ENCODE peak calls at places on chromosomes 16 and 17, in nine cellular contexts. W, P, C, M, K, R, S, V and U are unnamed samples.

GRCh38 chr16:72769876-72770275 is 278.1 kb downstream of the ZFHX3 start:
- DNase-seq in W (no peak), P (no peak), C (no peak), M (no peak), K (no peak), R (no peak), S (no peak), V (no peak), U (no peak)

GRCh38 chr17:17729620-17730249 is 48.5 kb downstream of the RAI1 start:
- DNase-seq in W (no peak), P (no peak), C (peak), M (peak), K (no peak), R (peak), S (peak), V (peak), U (no peak)

GRCh38 chr17:50117202-50118040 is 12.5 kb downstream of the SAMD14 start:
- DNase-seq in W (peak), P (no peak), C (peak), M (peak), K (peak), R (peak), S (peak), V (peak), U (peak)

GRCh38 chr16:24146523-24146922 is 109.6 kb upstream of the CACNG3 start:
- DNase-seq in W (no peak), P (no peak), C (no peak), M (no peak), K (no peak), R (no peak), S (no peak), V (no peak), U (no peak)

GRCh38 chr16:106623-107324 is 28.7 kb downstream of the MPG start:
- DNase-seq in W (peak), P (peak), C (peak), M (peak), K (no peak), R (peak), S (peak), V (peak), U (no peak)

GRCh38 chr16:21301168-21301894 is 23.2 kb upstream of the CRYM start:
- DNase-seq in W (peak), P (peak), C (peak), M (peak), K (peak), R (peak), S (peak), V (peak), U (peak)

GRCh38 chr17:17206149-17206912 is at the start of gene PLD6:
- DNase-seq in W (peak), P (peak), C (peak), M (peak), K (peak), R (peak), S (peak), V (peak), U (peak)

GRCh38 chr16:23124315-23124714 is 24.9 kb downstream of the USP31 start:
- DNase-seq in W (no peak), P (peak), C (no peak), M (peak), K (no peak), R (no peak), S (no peak), V (no peak), U (no peak)

GRCh38 chr17:7445011-7445927 is at the start of gene CHRNB1:
- DNase-seq in W (peak), P (no peak), C (peak), M (peak), K (peak), R (peak), S (no peak), V (peak), U (peak)

GRCh38 chr17:48554412-48555090 is 9.6 kb upstream of the HOXB2 start:
- DNase-seq in W (no peak), P (no peak), C (no peak), M (peak), K (no peak), R (no peak), S (no peak), V (no peak), U (no peak)

GRCh38 chr16:25366078-25366477 is 108.4 kb upstream of the ZKSCAN2 start:
- DNase-seq in W (no peak), P (no peak), C (no peak), M (no peak), K (no peak), R (no peak), S (no peak), V (no peak), U (no peak)
- TF ChIP-seq CTCF in W (no peak), P (no peak), C (no peak), M (no peak), K (no peak), R (no peak), S (no peak), V (no peak), U (no peak)

GRCh38 chr16:10947211-10947787 is 2.9 kb downstream of the CLEC16A start:
- DNase-seq in W (no peak), P (no peak), C (no peak), M (no peak), K (no peak), R (no peak), S (no peak), V (no peak), U (no peak)

GRCh38 chr16:10951016-10951415 is 6.7 kb downstream of the CLEC16A start:
- DNase-seq in W (no peak), P (no peak), C (no peak), M (no peak), K (no peak), R (no peak), S (no peak), V (no peak), U (no peak)

GRCh38 chr16:10950393-10950792 is 6.0 kb downstream of the CLEC16A start:
- DNase-seq in W (no peak), P (no peak), C (no peak), M (no peak), K (no peak), R (no peak), S (peak), V (no peak), U (no peak)

GRCh38 chr16:10946308-10946707 is 1.9 kb downstream of the CLEC16A start:
- DNase-seq in W (no peak), P (no peak), C (no peak), M (no peak), K (no peak), R (no peak), S (peak), V (no peak), U (no peak)

GRCh38 chr16:10949424-10949970 is 5.1 kb downstream of the CLEC16A start:
- DNase-seq in W (no peak), P (no peak), C (peak), M (no peak), K (no peak), R (peak), S (no peak), V (peak), U (peak)
- TF ChIP-seq CTCF in W (no peak), P (no peak), C (no peak), M (no peak), K (peak), R (no peak), S (no peak), V (peak), U (no peak)

GRCh38 chr16:1564325-1564724 is 30.9 kb downstream of the TMEM204 start:
- DNase-seq in W (no peak), P (no peak), C (no peak), M (no peak), K (no peak), R (no peak), S (peak), V (peak), U (no peak)
- TF ChIP-seq CTCF in W (no peak), P (peak), C (no peak), M (peak), K (peak), R (no peak), S (no peak), V (peak), U (no peak)

DNA sequence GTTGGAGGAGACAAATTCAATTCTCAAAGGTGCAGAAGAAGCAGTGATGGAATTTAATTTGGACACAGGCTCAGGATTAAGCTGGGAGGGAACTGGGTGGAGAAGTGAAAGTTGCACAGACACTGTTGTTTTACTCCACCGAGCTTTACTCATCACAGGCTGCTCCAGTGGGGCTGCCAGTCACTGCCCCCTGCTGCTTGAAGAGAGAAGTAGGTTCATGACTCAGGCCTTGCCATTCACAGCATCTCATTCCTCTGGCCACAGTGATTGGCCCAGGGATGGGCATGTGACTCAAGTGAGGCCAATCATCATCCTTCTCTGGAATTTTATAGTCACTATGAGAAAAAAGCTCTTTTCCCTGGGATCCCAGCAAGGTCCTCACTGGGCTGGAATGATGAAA is 11.8 kb downstream of the GNAO1 start:
- DNase-seq in W (no peak), P (no peak), C (peak), M (peak), K (no peak), R (peak), S (peak), V (peak), U (no peak)
- TF ChIP-seq CTCF in W (no peak), P (peak), C (peak), M (no peak), K (peak), R (peak), S (no peak), V (peak), U (no peak)

GRCh38 chr17:63827002-63827800 is at the start of the genes FTSJ3 and PSMC5:
- DNase-seq in W (peak), P (peak), C (peak), M (peak), K (peak), R (peak), S (peak), V (peak), U (peak)

GRCh38 chr17:63824362-63824761 is 2.9 kb upstream of the PSMC5 start:
- DNase-seq in W (no peak), P (no peak), C (no peak), M (no peak), K (no peak), R (no peak), S (no peak), V (no peak), U (no peak)

GRCh38 chr17:63828936-63829335 is 1.5 kb upstream of the FTSJ3 start:
- DNase-seq in W (no peak), P (no peak), C (no peak), M (no peak), K (no peak), R (no peak), S (no peak), V (no peak), U (no peak)

GRCh38 chr17:63827801-63828221 is 348 bp upstream of the FTSJ3 start:
- DNase-seq in W (no peak), P (no peak), C (no peak), M (no peak), K (no peak), R (no peak), S (no peak), V (no peak), U (no peak)

GRCh38 chr17:63826468-63827001 is 696 bp upstream of the PSMC5 start:
- DNase-seq in W (no peak), P (no peak), C (no peak), M (no peak), K (no peak), R (no peak), S (no peak), V (no peak), U (peak)
- TF ChIP-seq CTCF in W (no peak), P (no peak), C (no peak), M (no peak), K (no peak), R (no peak), S (no peak), V (no peak), U (no peak)

GRCh38 chr16:64950262-64950661 is 171.6 kb downstream of the CDH11 start:
- DNase-seq in W (no peak), P (no peak), C (no peak), M (no peak), K (no peak), R (no peak), S (no peak), V (no peak), U (no peak)
- TF ChIP-seq CTCF in W (no peak), P (peak), C (no peak), M (no peak), K (no peak), R (no peak), S (no peak), V (no peak), U (no peak)

DNA sequence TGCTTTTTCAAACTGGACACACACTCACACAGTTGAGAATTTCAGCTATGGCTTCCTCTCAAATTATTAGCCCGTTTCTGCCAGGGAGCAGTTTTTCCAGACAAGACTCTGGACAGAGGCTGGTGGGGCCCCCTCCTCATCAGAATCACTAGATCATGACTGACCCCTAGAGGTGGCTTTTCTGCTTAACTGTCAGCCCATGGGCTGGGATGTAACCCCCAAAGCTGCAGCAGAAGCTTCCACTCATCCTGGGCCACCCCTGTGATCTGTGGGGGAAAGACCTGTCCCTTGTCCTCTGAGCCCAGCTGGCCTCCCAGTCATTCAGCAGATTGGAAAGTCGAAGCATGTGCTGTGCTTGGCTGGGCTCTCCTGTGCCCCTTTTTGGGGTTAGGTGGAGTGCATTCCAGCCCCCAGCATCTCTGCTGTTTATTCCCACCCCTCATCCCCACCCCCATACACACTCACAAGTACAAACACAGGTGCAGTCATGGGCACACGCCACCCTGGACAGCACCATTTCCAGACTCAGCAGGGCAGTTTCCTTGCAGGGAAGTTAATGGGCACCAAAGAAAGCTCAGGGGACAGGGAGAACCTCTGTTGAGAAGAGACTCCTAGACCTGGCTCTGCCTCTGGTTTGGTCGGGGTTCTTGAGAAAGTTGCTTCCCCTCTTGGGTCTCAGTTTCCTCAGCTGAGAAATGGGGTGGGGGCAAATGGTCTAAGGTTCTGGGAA is 77.6 kb upstream of the RBL2 start:
- DNase-seq in W (no peak), P (no peak), C (no peak), M (no peak), K (no peak), R (no peak), S (no peak), V (no peak), U (no peak)
- TF ChIP-seq CTCF in W (no peak), P (peak), C (no peak), M (no peak), K (no peak), R (no peak), S (no peak), V (no peak), U (no peak)

DNA sequence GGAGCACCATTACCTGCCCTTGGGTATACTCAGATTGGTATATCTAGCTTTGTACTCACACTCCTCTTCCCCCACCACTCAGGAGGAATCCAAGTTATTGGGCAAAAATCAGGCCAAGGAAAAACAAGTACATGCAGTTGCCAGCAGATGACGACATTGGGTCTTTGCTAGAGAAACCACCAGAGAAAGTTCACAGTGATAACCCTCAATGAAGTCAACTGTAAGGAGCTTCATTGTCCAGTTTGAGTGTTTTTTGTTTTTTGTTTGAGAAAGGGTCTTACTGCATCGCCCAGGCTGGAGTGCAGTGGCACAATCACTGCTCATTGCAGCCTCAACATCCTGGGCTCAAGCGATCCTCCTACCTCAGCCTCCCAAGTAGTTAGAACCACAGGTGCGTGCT is 34.6 kb upstream of the TOX3 start:
- DNase-seq in W (no peak), P (no peak), C (no peak), M (no peak), K (no peak), R (no peak), S (peak), V (no peak), U (no peak)
- TF ChIP-seq CTCF in W (no peak), P (peak), C (no peak), M (no peak), K (no peak), R (no peak), S (peak), V (peak), U (no peak)